ENCODE peak calls at places on chromosomes 6 and 20, in four cellular contexts. One of them, this sample, is unnamed.

GRCh38 chr6:42101186-42101657 is 41.2 kb downstream of the C6orf132 start:
- DNase-seq in lung microvascular endothelial cell: no peak
- DNase-seq in astrocyte: no peak
- DNase-seq in AML-193: no peak
- DNase-seq in this sample: no peak

GRCh38 chr20:32877507-32877906 is 18.8 kb downstream of the EFCAB8 start:
- DNase-seq in lung microvascular endothelial cell: no peak
- DNase-seq in AML-193: no peak
- DNase-seq in astrocyte: peak; percentile 42
- DNase-seq in this sample: no peak

GRCh38 chr6:167495506-167496391 is 170.9 kb downstream of the TTLL2 start:
- DNase-seq in AML-193: no peak
- DNase-seq in astrocyte: no peak
- DNase-seq in lung microvascular endothelial cell: no peak
- DNase-seq in this sample: no peak

GRCh38 chr6:150290429-150290828 is 78.4 kb upstream of the IYD start:
- DNase-seq in astrocyte: peak; percentile 89
- DNase-seq in lung microvascular endothelial cell: no peak
- DNase-seq in AML-193: no peak
- DNase-seq in this sample: no peak

GRCh38 chr6:131129657-131130545 is 5.4 kb upstream of the AKAP7 start:
- DNase-seq in AML-193: no peak
- DNase-seq in astrocyte: no peak
- DNase-seq in lung microvascular endothelial cell: no peak
- DNase-seq in this sample: no peak

GRCh38 chr6:37807656-37808055 is 11.9 kb upstream of the ZFAND3 start:
- DNase-seq in astrocyte: no peak
- DNase-seq in AML-193: no peak
- DNase-seq in lung microvascular endothelial cell: no peak
- DNase-seq in this sample: no peak

GRCh38 chr6:89965441-89966249 is 71.4 kb downstream of the GJA10 start:
- DNase-seq in AML-193: no peak
- DNase-seq in astrocyte: no peak
- DNase-seq in lung microvascular endothelial cell: no peak
- DNase-seq in this sample: no peak

GRCh38 chr6:27986928-27987725 is 30.1 kb downstream of the OR2B6 start:
- DNase-seq in AML-193: no peak
- DNase-seq in lung microvascular endothelial cell: no peak
- DNase-seq in astrocyte: peak; percentile 20
- DNase-seq in this sample: no peak

GRCh38 chr6:128903715-128904114 is 20.8 kb downstream of the LAMA2 start:
- DNase-seq in lung microvascular endothelial cell: no peak
- DNase-seq in astrocyte: no peak
- DNase-seq in AML-193: no peak
- DNase-seq in this sample: no peak

GRCh38 chr20:1895674-1896496 is 678 bp downstream of the SIRPA start:
- DNase-seq in lung microvascular endothelial cell: peak; percentile 28
- DNase-seq in astrocyte: no peak
- DNase-seq in AML-193: no peak
- DNase-seq in this sample: no peak

GRCh38 chr6:2465336-2465735 is 219.9 kb upstream of the GMDS start:
- DNase-seq in lung microvascular endothelial cell: no peak
- DNase-seq in AML-193: no peak
- DNase-seq in astrocyte: no peak
- DNase-seq in this sample: no peak

GRCh38 chr20:44678990-44679611 is 27.6 kb upstream of the ADA start:
- DNase-seq in astrocyte: no peak
- DNase-seq in AML-193: no peak
- DNase-seq in lung microvascular endothelial cell: no peak
- DNase-seq in this sample: no peak

GRCh38 chr6:70164556-70164955 is 138.3 kb downstream of the COL9A1 start:
- DNase-seq in lung microvascular endothelial cell: no peak
- DNase-seq in AML-193: no peak
- DNase-seq in astrocyte: no peak
- DNase-seq in this sample: no peak